ENCODE peak calls at places on chromosome 18, in seven cellular contexts. Z, E, T, W, Q, D and G are unnamed samples.

GRCh38 chr18:48534364-48534763 is 4.5 kb upstream of the CTIF start:
- DNase-seq in Z (no peak), E (peak; percentile 77), T (no peak), W (no peak), Q (no peak), D (no peak), G (no peak)

GRCh38 chr18:35407871-35408481 is 30.8 kb upstream of the ZNF396 start:
- DNase-seq in Z (peak; percentile 69), E (peak; percentile 81), T (peak; percentile 42), W (peak; percentile 66), Q (peak; percentile 63), D (peak; percentile 21), G (peak; percentile 68)

GRCh38 chr18:54947115-54947514 is 12.1 kb downstream of the CCDC68 start:
- DNase-seq in Z (no peak), E (no peak), T (no peak), W (no peak), Q (no peak), D (no peak), G (no peak)

GRCh38 chr18:77112161-77112801 is 20.3 kb downstream of the MBP start:
- DNase-seq in Z (no peak), E (no peak), T (no peak), W (no peak), Q (no peak), D (no peak), G (no peak)

GRCh38 chr18:6868033-6868432 is 138.5 kb downstream of the ARHGAP28 start:
- DNase-seq in Z (no peak), E (no peak), T (no peak), W (no peak), Q (no peak), D (no peak), G (no peak)

GRCh38 chr18:13447621-13448020 is 229.1 kb downstream of the LDLRAD4 start:
- DNase-seq in Z (no peak), E (peak; percentile 29), T (no peak), W (no peak), Q (no peak), D (peak; percentile 7), G (no peak)

GRCh38 chr18:10140461-10140911 is 226.7 kb downstream of the VAPA start:
- DNase-seq in Z (no peak), E (peak; percentile 42), T (no peak), W (peak; percentile 42), Q (no peak), D (peak; percentile 3), G (no peak)

GRCh38 chr18:58288922-58289797 is 245.1 kb downstream of the NEDD4L start:
- DNase-seq in Z (no peak), E (peak; percentile 31), T (no peak), W (no peak), Q (no peak), D (no peak), G (peak; percentile 56)

GRCh38 chr18:43780782-43781340 is 503.6 kb upstream of the SYT4 start:
- DNase-seq in Z (no peak), E (peak; percentile 54), T (no peak), W (no peak), Q (no peak), D (no peak), G (no peak)

DNA sequence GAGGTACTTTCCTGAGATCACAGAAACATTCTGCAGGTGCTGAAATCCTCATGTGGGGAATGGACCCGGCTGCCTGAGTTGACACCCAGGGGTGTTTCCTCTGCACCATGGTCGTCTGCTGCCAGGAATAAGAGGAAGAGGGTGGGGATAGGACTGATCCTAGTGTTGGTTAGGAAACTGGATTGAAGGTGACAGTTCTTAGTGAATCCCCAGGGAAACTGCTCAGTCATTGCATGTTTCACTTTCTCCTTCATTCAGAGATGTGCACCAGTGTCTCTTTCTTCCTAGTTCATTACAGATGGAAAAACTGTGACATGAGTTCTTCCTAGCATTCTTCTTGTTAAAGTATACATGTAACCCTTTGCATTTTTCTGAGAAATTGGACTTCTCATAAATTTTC is 294.3 kb downstream of the PTGR3 start:
- DNase-seq in Z (no peak), E (no peak), T (no peak), W (no peak), Q (no peak), D (no peak), G (no peak)
- TF ChIP-seq CTCF in Z (no peak), E (no peak), T (no peak), W (no peak), Q (no peak), D (no peak), G (no peak)

GRCh38 chr18:45255142-45255890 is 360.0 kb upstream of the SLC14A2 start:
- DNase-seq in Z (no peak), E (peak; percentile 91), T (no peak), W (no peak), Q (no peak), D (no peak), G (no peak)
- TF ChIP-seq CTCF in Z (no peak), E (peak; percentile 25), T (no peak), W (no peak), Q (no peak), D (no peak), G (no peak)

DNA sequence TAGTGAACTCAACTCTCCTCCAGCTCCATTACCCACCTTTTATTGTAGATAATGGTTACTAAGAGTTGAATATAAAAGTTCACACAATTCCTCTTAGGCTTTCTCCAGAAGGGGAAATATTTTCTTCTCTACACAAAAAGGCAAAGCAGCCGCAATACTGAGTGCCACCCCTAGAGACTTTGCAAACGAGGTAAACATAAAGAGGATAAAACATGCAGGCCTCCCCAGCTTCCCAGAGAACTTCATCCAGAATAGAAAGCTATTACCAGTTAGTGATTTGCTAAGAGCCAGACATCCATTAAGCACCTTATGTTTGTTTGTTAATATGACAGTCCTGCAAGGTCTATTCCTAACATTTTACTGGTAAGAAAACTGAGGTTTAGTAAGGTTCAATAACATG is 17.4 kb downstream of the ZNF521 start:
- DNase-seq in Z (no peak), E (no peak), T (no peak), W (no peak), Q (no peak), D (no peak), G (no peak)
- TF ChIP-seq CTCF in Z (no peak), E (peak; percentile 5), T (peak; percentile 50), W (peak; percentile 14), Q (no peak), D (no peak), G (no peak)

DNA sequence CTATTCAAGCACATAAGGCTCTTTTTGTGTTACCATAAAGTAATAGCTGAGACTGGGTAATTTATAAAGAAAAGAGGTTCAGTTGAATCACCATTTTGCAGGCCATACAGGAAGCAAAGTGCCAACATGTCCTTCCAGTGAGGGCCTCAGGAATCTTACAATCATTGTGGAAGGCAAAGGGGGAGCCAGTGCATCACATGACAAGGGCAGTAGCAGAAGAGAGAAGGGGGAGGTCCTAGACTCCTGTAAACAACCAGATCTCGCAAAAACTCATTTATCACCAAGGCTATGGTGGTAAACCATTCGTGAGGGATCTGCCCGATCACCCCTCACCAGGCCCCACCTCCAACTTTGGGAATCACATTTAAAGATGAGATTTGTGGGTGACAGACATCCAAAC is 16.7 kb downstream of the DSG4 start:
- DNase-seq in Z (no peak), E (no peak), T (no peak), W (no peak), Q (no peak), D (no peak), G (no peak)
- TF ChIP-seq CTCF in Z (no peak), E (no peak), T (no peak), W (no peak), Q (no peak), D (no peak), G (no peak)

DNA sequence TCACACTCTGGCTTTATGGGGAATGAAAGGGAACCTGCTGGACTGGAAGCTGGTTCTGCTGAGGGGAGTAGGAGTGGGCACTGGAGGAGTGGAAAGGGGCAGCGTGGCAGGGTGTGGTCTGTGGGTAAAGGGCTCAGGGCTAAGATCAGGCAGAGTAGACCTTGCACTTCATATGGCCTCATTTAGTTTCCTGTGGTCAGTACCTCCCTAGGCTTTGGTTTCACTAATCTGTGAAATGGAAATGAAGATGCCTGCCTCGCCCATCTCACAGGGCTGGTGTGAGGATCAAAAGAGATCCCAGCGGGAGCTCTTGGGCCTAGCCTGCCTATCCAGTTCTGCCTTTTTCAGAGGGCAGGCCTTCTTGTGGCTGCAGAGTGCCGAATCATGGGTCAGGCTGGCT is 208.7 kb downstream of the LOXHD1 start:
- DNase-seq in Z (no peak), E (no peak), T (no peak), W (no peak), Q (no peak), D (no peak), G (no peak)
- TF ChIP-seq CTCF in Z (no peak), E (no peak), T (no peak), W (no peak), Q (no peak), D (no peak), G (no peak)

DNA sequence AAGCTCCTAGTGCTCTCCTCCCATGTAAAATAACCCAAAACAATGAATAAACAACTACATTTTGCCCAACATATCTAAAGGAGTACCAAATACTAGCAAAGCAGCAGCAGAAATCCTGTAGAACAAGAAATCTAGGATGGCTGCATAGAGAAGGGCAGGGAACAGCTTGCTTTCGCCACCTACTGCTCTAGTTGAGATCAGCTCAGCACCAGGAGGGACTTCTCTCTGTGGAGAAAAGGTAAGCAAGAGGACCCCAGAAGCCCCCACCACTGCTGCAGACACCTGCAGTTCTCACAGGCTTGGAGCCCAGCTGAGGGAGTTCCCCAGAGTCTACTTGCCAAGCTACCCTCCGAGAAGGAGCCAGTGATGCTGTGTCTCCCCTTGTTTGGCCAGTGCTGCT is 243.0 kb upstream of the CHST9 start:
- DNase-seq in Z (no peak), E (no peak), T (no peak), W (no peak), Q (no peak), D (no peak), G (no peak)
- TF ChIP-seq CTCF in Z (no peak), E (no peak), T (no peak), W (no peak), Q (no peak), D (no peak), G (no peak)

GRCh38 chr18:20971886-20972267 is 139.7 kb downstream of the ROCK1 start:
- DNase-seq in Z (peak; percentile 23), E (peak; percentile 38), T (peak; percentile 31), W (peak; percentile 17), Q (peak; percentile 16), D (peak; percentile 12), G (peak; percentile 16)
- TF ChIP-seq CTCF in Z (peak; percentile 30), E (peak; percentile 67), T (peak; percentile 83), W (peak; percentile 46), Q (peak; percentile 60), D (peak; percentile 19), G (peak; percentile 28)

GRCh38 chr18:5478261-5478660 is 65.5 kb downstream of the EPB41L3 start:
- DNase-seq in Z (no peak), E (no peak), T (no peak), W (no peak), Q (no peak), D (no peak), G (no peak)

GRCh38 chr18:5476961-5477800 is 66.6 kb downstream of the EPB41L3 start:
- DNase-seq in Z (no peak), E (no peak), T (no peak), W (no peak), Q (no peak), D (no peak), G (no peak)

GRCh38 chr18:5481621-5482020 is 62.2 kb downstream of the EPB41L3 start:
- DNase-seq in Z (no peak), E (no peak), T (no peak), W (no peak), Q (no peak), D (no peak), G (no peak)
- TF ChIP-seq CTCF in Z (no peak), E (no peak), T (no peak), W (no peak), Q (no peak), D (no peak), G (no peak)